ENCODE peak calls at places on chromosome 18, in eight cellular contexts. G is CD4-positive, CD25-positive, alpha-beta regulatory T cell; E is GM12865; I is stomach; N is GM23248; Q is AG10803; X is astrocyte of the cerebellum; S is astrocyte. A is an unnamed sample.

GRCh38 chr18:37385846-37386435 is 179.7 kb downstream of the CELF4 start:
- DNase-seq in G (peak; percentile 29), E (peak; percentile 51), I (no peak), N (peak; percentile 26), Q (peak; percentile 35), X (no peak), S (no peak), A (no peak)

GRCh38 chr18:55433140-55433539 is 154.9 kb downstream of the TCF4 start:
- DNase-seq in G (no peak), E (no peak), I (no peak), N (no peak), Q (no peak), X (no peak), S (no peak), A (no peak)

GRCh38 chr18:13548944-13549878 is 177.1 kb downstream of the FAM210A start:
- DNase-seq in G (no peak), E (peak; percentile 42), I (no peak), N (no peak), Q (no peak), X (no peak), S (no peak), A (no peak)

GRCh38 chr18:7609617-7610016 is 42.5 kb downstream of the PTPRM start:
- DNase-seq in G (no peak), E (no peak), I (no peak), N (peak; percentile 21), Q (peak; percentile 77), X (no peak), S (no peak), A (no peak)

GRCh38 chr18:28175930-28176673 is 828 bp downstream of the CDH2 start:
- DNase-seq in G (no peak), E (no peak), I (no peak), N (peak; percentile 66), Q (no peak), X (no peak), S (no peak), A (no peak)

GRCh38 chr18:8948471-8949149 is 153.9 kb upstream of the NDUFV2 start:
- DNase-seq in G (no peak), E (no peak), I (no peak), N (peak; percentile 96), Q (peak; percentile 98), X (no peak), S (peak; percentile 96), A (no peak)

GRCh38 chr18:59481436-59481835 is 122.4 kb upstream of the LMAN1 start:
- DNase-seq in G (no peak), E (no peak), I (no peak), N (no peak), Q (no peak), X (no peak), S (no peak), A (no peak)

GRCh38 chr18:79797518-79798345 is at the start of gene KCNG2:
- DNase-seq in G (no peak), E (peak; percentile 5), I (no peak), N (peak; percentile 42), Q (no peak), X (no peak), S (no peak), A (no peak)

GRCh38 chr18:56285387-56286055 is 352.9 kb downstream of the TXNL1 start:
- DNase-seq in G (no peak), E (no peak), I (no peak), N (peak; percentile 37), Q (peak; percentile 77), X (no peak), S (peak; percentile 62), A (no peak)

GRCh38 chr18:76255070-76255683 is 239.9 kb downstream of the ZNF516 start:
- DNase-seq in G (no peak), E (no peak), I (no peak), N (no peak), Q (no peak), X (no peak), S (no peak), A (no peak)

GRCh38 chr18:56709463-56709862 is 58.3 kb downstream of the WDR7 start:
- DNase-seq in G (peak; percentile 57), E (peak; percentile 78), I (no peak), N (peak; percentile 90), Q (peak; percentile 78), X (peak; percentile 66), S (peak; percentile 87), A (peak; percentile 43)

GRCh38 chr18:10377956-10378355 is 76.5 kb upstream of the APCDD1 start:
- DNase-seq in G (no peak), E (no peak), I (no peak), N (peak; percentile 58), Q (peak; percentile 82), X (peak; percentile 68), S (peak; percentile 81), A (no peak)

GRCh38 chr18:50142441-50143120 is 52.4 kb downstream of the MYO5B start:
- DNase-seq in G (no peak), E (peak; percentile 1), I (no peak), N (no peak), Q (no peak), X (no peak), S (peak; percentile 53), A (no peak)

GRCh38 chr18:47413327-47413726 is 161.9 kb upstream of the SKOR2 start:
- DNase-seq in G (no peak), E (no peak), I (peak; percentile 40), N (no peak), Q (peak; percentile 17), X (peak; percentile 73), S (no peak), A (no peak)

GRCh38 chr18:24014986-24015896 is 687 bp downstream of the TTC39C start:
- DNase-seq in G (peak; percentile 45), E (peak; percentile 60), I (peak; percentile 47), N (peak; percentile 93), Q (peak; percentile 95), X (no peak), S (peak; percentile 57), A (no peak)

DNA sequence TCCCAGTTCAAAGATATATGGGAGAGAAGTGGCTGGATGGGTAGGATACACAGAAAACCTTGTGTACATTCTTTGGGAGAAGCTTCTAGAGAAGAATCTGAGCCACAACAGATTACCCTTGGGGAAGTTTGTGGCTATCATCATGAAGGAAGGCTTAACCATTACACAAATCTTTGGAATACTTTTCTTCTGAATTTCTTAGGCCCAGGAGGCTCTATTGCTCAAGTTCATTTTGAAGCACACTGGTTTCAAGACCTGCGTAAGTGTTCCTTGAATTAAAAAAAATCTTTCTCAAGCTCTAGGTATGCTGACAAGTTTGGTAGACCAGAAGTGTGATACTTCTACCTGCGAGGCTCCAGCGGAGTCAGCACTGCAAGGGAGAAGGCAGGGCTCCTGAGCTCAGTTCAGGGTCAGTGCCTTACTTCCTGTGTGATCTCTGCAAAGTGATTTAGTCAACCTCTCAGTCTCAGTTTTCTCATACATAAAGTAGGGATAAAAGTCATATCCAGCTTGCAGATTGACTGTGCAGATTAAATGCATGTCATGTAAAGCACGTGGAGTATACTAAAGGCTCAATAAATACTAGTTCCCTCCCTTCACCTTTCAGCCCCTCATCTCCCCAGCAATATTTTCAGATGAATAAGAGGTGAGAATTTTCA is 438.6 kb downstream of the DLGAP1 start:
- DNase-seq in G (no peak), E (peak; percentile 60), I (no peak), N (peak; percentile 37), Q (peak; percentile 28), X (no peak), S (peak; percentile 15), A (no peak)
- H3K4me3 ChIP-seq in G (no peak overlapping the region), E (no peak overlapping the region), I (no peak overlapping the region), N (no peak overlapping the region), Q (no peak overlapping the region), X (no peak overlapping the region), S (no peak overlapping the region), A (no peak overlapping the region)

DNA sequence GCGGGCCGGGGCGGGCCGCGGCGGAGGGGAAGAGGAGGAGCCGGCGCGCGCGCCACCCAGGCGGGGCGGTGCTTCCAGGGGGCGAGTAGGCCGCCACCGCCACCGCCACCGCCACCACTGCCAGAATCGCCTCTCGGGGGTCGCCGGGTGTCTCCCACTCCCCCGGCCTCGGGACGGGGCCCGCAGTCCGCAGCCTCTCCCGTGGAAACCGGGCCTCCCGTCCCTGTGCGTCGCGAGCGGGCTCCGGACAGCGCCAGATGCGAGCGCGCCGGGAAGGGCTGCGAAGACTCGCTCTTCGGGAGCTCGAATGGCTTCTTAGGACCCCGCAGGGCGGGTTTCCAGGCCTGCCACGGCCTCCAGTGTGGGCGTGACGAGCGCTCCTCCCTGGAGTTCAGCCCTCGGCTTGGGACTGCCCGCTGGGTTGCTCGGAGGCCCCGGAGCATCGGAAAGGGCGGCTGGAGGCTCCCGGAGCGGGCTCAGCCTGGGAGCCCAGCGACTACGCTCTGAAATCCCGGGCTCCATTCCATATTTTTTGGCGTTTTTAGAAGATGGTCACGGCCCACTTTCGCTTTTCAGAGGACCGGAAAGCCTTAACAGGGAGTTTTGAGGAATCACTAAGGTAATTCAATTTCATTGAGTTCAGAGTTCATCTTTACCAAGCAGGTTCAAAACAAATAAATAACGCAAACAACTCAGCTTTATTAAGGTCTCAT is 391 bp upstream of the KDSR start:
- DNase-seq in G (peak; percentile 81), E (peak; percentile 95), I (peak; percentile 94), N (peak; percentile 100), Q (peak; percentile 99), X (peak; percentile 98), S (peak; percentile 98), A (peak; percentile 50)
- H3K4me3 ChIP-seq in G (peak overlapping the region; percentile 95), E (peak overlapping the region; percentile 68), I (peak overlapping the region; percentile 97), N (peak overlapping the region; percentile 99), Q (peak overlapping the region; percentile 88), X (peak overlapping the region; percentile 86), S (peak overlapping the region; percentile 90), A (peak overlapping the region; percentile 97)

GRCh38 chr18:35049111-35050003 is 8.1 kb downstream of the MAPRE2 start:
- DNase-seq in G (no peak), E (peak; percentile 39), I (no peak), N (no peak), Q (no peak), X (no peak), S (no peak), A (no peak)
- H3K4me3 ChIP-seq in G (peak overlapping the region; percentile 62), E (peak overlapping the region; percentile 54), I (no peak overlapping the region), N (no peak overlapping the region), Q (no peak overlapping the region), X (no peak overlapping the region), S (no peak overlapping the region), A (peak overlapping the region; percentile 29)

GRCh38 chr18:61333746-61334490 is 688 bp downstream of the CDH20 start:
- DNase-seq in G (no peak), E (no peak), I (no peak), N (peak; percentile 44), Q (no peak), X (no peak), S (no peak), A (no peak)

GRCh38 chr18:61334491-61334850 is 1.2 kb downstream of the CDH20 start:
- DNase-seq in G (no peak), E (no peak), I (no peak), N (peak; percentile 32), Q (no peak), X (no peak), S (no peak), A (no peak)

GRCh38 chr18:61331051-61331450 is 2.2 kb upstream of the CDH20 start:
- DNase-seq in G (no peak), E (no peak), I (no peak), N (no peak), Q (no peak), X (no peak), S (no peak), A (no peak)

GRCh38 chr18:61334951-61335736 is 1.9 kb downstream of the CDH20 start:
- DNase-seq in G (no peak), E (no peak), I (no peak), N (peak; percentile 27), Q (no peak), X (no peak), S (no peak), A (no peak)

DNA sequence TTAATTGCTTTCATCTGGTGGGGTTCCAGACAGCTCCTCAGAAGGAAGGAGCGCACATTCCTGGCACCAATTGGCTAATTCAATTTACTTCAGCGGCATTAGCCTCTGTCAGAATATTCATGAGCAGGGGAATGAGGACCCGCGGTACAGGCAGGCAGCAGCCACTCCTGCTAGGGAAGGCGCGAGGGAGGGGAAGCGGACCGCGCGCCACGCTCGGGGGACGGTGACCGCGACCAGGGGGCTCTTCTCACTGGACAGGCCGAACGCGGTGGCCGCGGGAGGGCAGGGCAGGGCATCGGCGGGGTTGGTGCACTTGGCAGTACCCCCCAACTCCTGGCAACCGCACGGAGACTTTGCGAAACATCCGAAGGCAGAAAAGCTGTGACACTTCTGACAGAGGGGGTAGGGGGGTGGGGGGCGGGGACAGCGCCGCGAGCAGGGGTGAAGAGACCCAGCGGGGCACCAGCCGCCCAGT is at the start of gene CDH20:
- DNase-seq in G (no peak), E (no peak), I (no peak), N (no peak), Q (no peak), X (no peak), S (no peak), A (no peak)
- H3K4me3 ChIP-seq in G (no peak within 1 kb of the TSS), E (no peak within 1 kb of the TSS), I (peak within 1 kb of the TSS; percentile 38), N (peak within 1 kb of the TSS; percentile 69), Q (peak within 1 kb of the TSS; percentile 52), X (peak within 1 kb of the TSS; percentile 58), S (peak within 1 kb of the TSS; percentile 58), A (no peak within 1 kb of the TSS)